ENCODE peak calls at places on chromosomes 16 and 17, in ten cellular contexts. H, W, I, N, L, X, A, P, R and T are unnamed samples.

GRCh38 chr17:27558341-27558740 is 72.6 kb upstream of the LGALS9 start:
- DNase-seq in H (no peak), W (no peak), I (no peak), N (no peak), L (no peak), X (no peak), A (no peak), P (no peak), R (no peak), T (no peak)

GRCh38 chr16:89478576-89479221 is 11.7 kb downstream of the ANKRD11 start:
- DNase-seq in H (no peak), W (no peak), I (no peak), N (peak), L (no peak), X (no peak), A (no peak), P (no peak), R (no peak), T (no peak)

GRCh38 chr17:40063915-40064531 is 1.3 kb downstream of the THRA start:
- DNase-seq in H (no peak), W (no peak), I (no peak), N (no peak), L (no peak), X (peak), A (peak), P (peak), R (no peak), T (no peak)

GRCh38 chr16:19210175-19210924 is 42.3 kb downstream of the SYT17 start:
- DNase-seq in H (peak), W (peak), I (no peak), N (peak), L (no peak), X (no peak), A (no peak), P (no peak), R (no peak), T (no peak)

GRCh38 chr16:1613240-1613639 is 1.1 kb downstream of the CRAMP1 start:
- DNase-seq in H (peak), W (no peak), I (no peak), N (no peak), L (no peak), X (no peak), A (no peak), P (no peak), R (no peak), T (no peak)

GRCh38 chr17:79789943-79790804 is 6.7 kb downstream of the CBX8 start:
- DNase-seq in H (peak), W (no peak), I (no peak), N (peak), L (no peak), X (peak), A (peak), P (peak), R (no peak), T (no peak)

GRCh38 chr16:3641801-3642396 is 12.6 kb upstream of the DNASE1 start:
- DNase-seq in H (no peak), W (no peak), I (no peak), N (no peak), L (no peak), X (peak), A (no peak), P (peak), R (no peak), T (no peak)

GRCh38 chr17:67532326-67532871 is 155.3 kb downstream of the PITPNC1 start:
- DNase-seq in H (peak), W (no peak), I (no peak), N (no peak), L (no peak), X (no peak), A (no peak), P (no peak), R (no peak), T (no peak)

GRCh38 chr16:50669741-50670140 is 11.4 kb downstream of the SNX20 start:
- DNase-seq in H (no peak), W (no peak), I (no peak), N (no peak), L (no peak), X (peak), A (no peak), P (no peak), R (no peak), T (no peak)

GRCh38 chr16:20260215-20261009 is 66.9 kb downstream of the GP2 start:
- DNase-seq in H (no peak), W (no peak), I (no peak), N (no peak), L (no peak), X (no peak), A (no peak), P (no peak), R (no peak), T (no peak)

GRCh38 chr17:15910791-15911190 is 34.1 kb upstream of the ADORA2B start:
- DNase-seq in H (no peak), W (no peak), I (no peak), N (no peak), L (no peak), X (no peak), A (no peak), P (no peak), R (no peak), T (no peak)

GRCh38 chr16:56482667-56483236 is 31.4 kb downstream of the OGFOD1 start:
- DNase-seq in H (no peak), W (no peak), I (no peak), N (no peak), L (no peak), X (no peak), A (no peak), P (no peak), R (no peak), T (no peak)

GRCh38 chr17:4956493-4957061 is 5.7 kb downstream of the ENO3 start:
- DNase-seq in H (no peak), W (no peak), I (no peak), N (no peak), L (no peak), X (no peak), A (peak), P (peak), R (no peak), T (no peak)

GRCh38 chr16:83615981-83616380 is 191.8 kb upstream of the HSBP1 start:
- DNase-seq in H (no peak), W (no peak), I (no peak), N (no peak), L (no peak), X (no peak), A (no peak), P (no peak), R (no peak), T (no peak)

DNA sequence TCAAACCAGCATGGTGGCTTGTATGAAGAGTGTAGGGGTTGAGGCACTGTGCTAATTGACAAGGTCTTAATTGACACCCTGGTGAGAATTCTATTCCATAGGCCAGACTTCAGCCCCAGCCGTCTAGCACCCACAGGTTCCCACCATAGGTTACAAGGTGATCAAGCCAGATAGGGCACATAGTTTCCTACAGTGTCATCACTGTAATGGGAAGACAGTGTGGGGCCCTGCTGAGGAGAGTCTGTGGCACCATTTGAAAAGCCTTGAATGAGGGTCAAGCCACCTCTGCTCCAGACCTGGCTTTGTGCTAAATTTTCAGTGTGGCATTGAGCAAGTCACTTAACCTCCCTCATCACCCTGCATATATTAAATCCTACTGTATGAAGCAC is 36.2 kb downstream of the YPEL2 start:
- DNase-seq in H (peak), W (no peak), I (no peak), N (no peak), L (no peak), X (no peak), A (no peak), P (no peak), R (no peak), T (no peak)
- H3K4me3 ChIP-seq in H (no peak), W (no peak), I (no peak), N (no peak), L (no peak), X (no peak), A (no peak), P (no peak), R (no peak), T (no peak)

DNA sequence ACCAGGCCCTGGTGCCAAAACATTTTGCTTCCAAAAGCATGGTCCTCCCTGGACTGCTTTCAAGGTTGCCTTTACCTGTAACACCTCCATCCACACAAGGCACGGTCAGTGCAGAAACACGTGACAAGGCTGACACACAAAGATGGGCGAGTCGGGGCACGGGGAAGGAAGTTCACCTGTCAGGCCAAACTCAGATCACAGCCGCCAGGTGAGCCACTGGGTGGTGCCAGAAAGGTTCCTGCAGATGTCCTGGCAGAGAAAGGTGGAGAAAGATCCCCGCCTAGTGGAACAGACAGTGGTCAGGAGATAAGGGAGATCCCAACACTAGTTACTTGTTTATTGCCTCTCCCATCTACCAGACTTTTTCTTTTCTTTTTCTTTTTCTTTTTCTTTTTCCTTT is 155.3 kb downstream of the AIPL1 start:
- DNase-seq in H (no peak), W (no peak), I (no peak), N (peak), L (no peak), X (no peak), A (no peak), P (no peak), R (no peak), T (no peak)
- TF ChIP-seq CTCF in H (no peak), W (no peak), I (no peak), N (peak), L (no peak), X (no peak), A (no peak), P (no peak), R (no peak), T (peak)

GRCh38 chr17:72123496-72123963 is 2.7 kb downstream of the SOX9 start:
- DNase-seq in H (no peak), W (no peak), I (no peak), N (no peak), L (no peak), X (no peak), A (no peak), P (no peak), R (no peak), T (no peak)
- H3K4me3 ChIP-seq in H (peak), W (peak), I (no peak), N (no peak), L (peak), X (peak), A (peak), P (no peak), R (no peak), T (peak)

GRCh38 chr17:69305177-69305576 is 21.8 kb downstream of the ABCA5 start:
- DNase-seq in H (no peak), W (no peak), I (no peak), N (no peak), L (no peak), X (no peak), A (no peak), P (no peak), R (no peak), T (no peak)

GRCh38 chr17:69300222-69300621 is 26.7 kb downstream of the ABCA5 start:
- DNase-seq in H (peak), W (no peak), I (no peak), N (no peak), L (no peak), X (no peak), A (no peak), P (no peak), R (no peak), T (no peak)

DNA sequence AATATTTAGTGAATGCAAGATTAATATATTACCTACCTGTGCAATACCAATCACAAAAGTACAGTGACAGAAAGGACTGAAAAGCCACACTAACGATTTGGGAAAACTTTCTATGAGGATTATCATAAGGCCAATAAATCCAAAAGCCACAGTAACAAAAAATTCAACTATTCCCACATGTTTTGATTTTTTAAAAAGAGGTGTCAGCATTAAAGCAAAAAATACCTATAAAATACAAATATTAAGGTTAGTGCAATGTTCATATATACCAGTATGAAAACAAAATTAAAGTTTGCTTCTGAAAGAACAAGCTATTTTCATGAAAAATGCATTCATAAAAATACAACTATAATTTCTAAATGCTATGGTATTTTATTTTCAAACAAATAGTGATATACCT is 24.3 kb downstream of the ABCA5 start:
- DNase-seq in H (no peak), W (no peak), I (no peak), N (no peak), L (no peak), X (no peak), A (no peak), P (no peak), R (no peak), T (no peak)
- TF ChIP-seq CTCF in H (no peak), W (no peak), I (no peak), N (no peak), L (no peak), X (no peak), A (no peak), P (no peak), R (no peak), T (no peak)

DNA sequence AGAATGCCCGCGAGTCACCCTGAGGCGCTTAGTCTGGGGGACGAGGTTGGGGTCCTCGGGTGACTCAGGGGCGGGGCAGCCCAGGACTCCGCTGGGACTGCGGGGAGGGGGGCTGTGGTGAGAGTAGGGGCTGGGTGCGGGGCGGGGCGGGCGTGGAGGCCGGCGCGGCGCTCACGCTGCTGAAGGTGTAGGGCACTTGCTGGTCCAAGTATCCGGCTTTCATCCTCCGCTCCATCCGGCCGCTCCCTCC is 832 bp downstream of the ETV4 start:
- DNase-seq in H (no peak), W (no peak), I (no peak), N (no peak), L (no peak), X (no peak), A (no peak), P (no peak), R (peak), T (no peak)
- H3K4me3 ChIP-seq in H (peak), W (peak), I (peak), N (peak), L (peak), X (peak), A (peak), P (peak), R (peak), T (peak)

DNA sequence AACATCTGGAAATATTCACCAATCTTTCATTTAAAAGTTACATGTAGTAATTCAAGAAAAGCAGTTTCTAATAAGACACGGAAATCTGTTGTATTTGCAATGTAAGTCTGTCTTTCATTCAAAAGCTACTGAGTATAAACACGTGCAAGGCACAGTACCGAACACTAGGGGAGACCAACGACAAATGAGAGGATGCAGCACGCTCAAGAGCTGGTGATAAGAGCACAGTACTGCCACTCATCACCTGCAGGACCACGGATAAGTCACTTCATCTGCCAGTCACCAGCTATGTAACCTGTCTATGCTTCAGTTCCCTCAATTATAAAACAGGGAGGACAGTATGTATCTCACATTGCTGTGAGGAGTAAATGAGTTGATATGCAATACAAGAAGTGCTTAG is 67.1 kb downstream of the CLEC18A start:
- DNase-seq in H (peak), W (no peak), I (no peak), N (peak), L (no peak), X (no peak), A (no peak), P (no peak), R (no peak), T (no peak)
- TF ChIP-seq CTCF in H (peak), W (no peak), I (no peak), N (no peak), L (no peak), X (no peak), A (peak), P (peak), R (no peak), T (peak)

GRCh38 chr17:66203274-66204015 is 11.5 kb upstream of the CEP112 start:
- DNase-seq in H (no peak), W (no peak), I (no peak), N (no peak), L (no peak), X (no peak), A (no peak), P (no peak), R (no peak), T (no peak)

GRCh38 chr17:66200685-66201092 is 8.8 kb upstream of the CEP112 start:
- DNase-seq in H (peak), W (peak), I (peak), N (peak), L (peak), X (no peak), A (peak), P (no peak), R (no peak), T (peak)

GRCh38 chr17:66192378-66192687 is 400 bp upstream of the CEP112 start:
- DNase-seq in H (no peak), W (no peak), I (no peak), N (no peak), L (no peak), X (no peak), A (no peak), P (no peak), R (no peak), T (no peak)

GRCh38 chr17:66198242-66198641 is 6.3 kb upstream of the CEP112 start:
- DNase-seq in H (no peak), W (no peak), I (no peak), N (no peak), L (no peak), X (no peak), A (no peak), P (no peak), R (no peak), T (no peak)
- H3K4me3 ChIP-seq in H (no peak), W (no peak), I (no peak), N (no peak), L (no peak), X (no peak), A (no peak), P (no peak), R (no peak), T (no peak)

DNA sequence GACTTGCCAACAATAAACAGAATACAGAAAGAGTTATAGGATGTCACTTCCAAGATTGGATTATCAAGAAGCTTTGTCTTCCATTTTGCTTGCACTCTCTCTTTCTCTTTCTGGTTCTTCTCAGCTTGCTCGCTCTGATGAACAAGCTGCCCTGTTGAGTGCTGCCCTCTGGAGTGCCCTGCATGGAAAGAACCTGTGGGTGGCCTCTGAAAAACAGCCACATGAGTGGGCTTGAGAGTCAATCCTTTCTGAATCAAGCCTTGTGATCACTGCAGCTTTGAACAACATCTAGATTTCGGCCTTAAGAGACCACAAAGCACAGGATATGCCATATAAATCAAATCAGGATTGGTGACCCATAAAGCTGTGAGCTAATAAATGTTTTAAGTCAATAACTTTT is 185.1 kb downstream of the KIF2B start:
- DNase-seq in H (no peak), W (no peak), I (no peak), N (no peak), L (no peak), X (no peak), A (no peak), P (no peak), R (no peak), T (no peak)
- TF ChIP-seq CTCF in H (no peak), W (no peak), I (no peak), N (no peak), L (no peak), X (no peak), A (no peak), P (no peak), R (no peak), T (peak)

GRCh38 chr17:81379523-81379942 is 15.7 kb upstream of the BAHCC1 start:
- DNase-seq in H (no peak), W (no peak), I (no peak), N (no peak), L (no peak), X (no peak), A (no peak), P (no peak), R (no peak), T (no peak)
- H3K4me3 ChIP-seq in H (no peak), W (no peak), I (no peak), N (no peak), L (no peak), X (no peak), A (no peak), P (no peak), R (no peak), T (no peak)